ENCODE peak calls at places on chromosomes 5 and 9, in four cellular contexts. K is HCT116; M is CD8-positive, alpha-beta memory T cell; W is left lung. N is an unnamed sample. For H3K36me3, the result is how much of the 10 kb centered on the place peaks cover.

GRCh38 chr5:38515648-38516047 is 40.8 kb downstream of the LIFR start:
- DNase-seq in K (peak), M (no peak), W (no peak), N (no peak)

GRCh38 chr5:59768204-59769040 is 125.1 kb downstream of the PDE4D start:
- DNase-seq in K (no peak), M (no peak), W (peak), N (peak)

GRCh38 chr5:151264113-151264512 is 11.1 kb downstream of the GM2A start:
- DNase-seq in K (no peak), M (no peak), W (no peak), N (no peak)

GRCh38 chr9:116569111-116569510 is 118.0 kb upstream of the TRIM32 start:
- DNase-seq in K (no peak), M (no peak), W (no peak), N (no peak)

GRCh38 chr5:150065886-150066285 is 20.5 kb downstream of the CSF1R start:
- DNase-seq in K (no peak), M (no peak), W (peak), N (peak)

GRCh38 chr9:95032580-95033298 is 284.8 kb downstream of the FANCC start:
- DNase-seq in K (no peak), M (no peak), W (no peak), N (no peak)

GRCh38 chr5:143024227-143024920 is 254.2 kb downstream of the ARHGAP26 start:
- DNase-seq in K (no peak), M (no peak), W (no peak), N (no peak)

GRCh38 chr5:14133394-14133793 is 9.7 kb upstream of the TRIO start:
- DNase-seq in K (no peak), M (no peak), W (no peak), N (no peak)

GRCh38 chr5:117881426-117882230 is 1106.7 kb downstream of the DTWD2 start:
- DNase-seq in K (no peak), M (no peak), W (no peak), N (no peak)

GRCh38 chr5:101102506-101102905 is 199.4 kb upstream of the ST8SIA4 start:
- DNase-seq in K (peak), M (no peak), W (no peak), N (no peak)
- H3K36me3 ChIP-seq in K (under half), M (under half), W (under half), N (under half)

GRCh38 chr9:136423432-136424146 is 13.1 kb downstream of the PMPCA start:
- DNase-seq in K (no peak), M (no peak), W (no peak), N (no peak)
- H3K4me3 ChIP-seq in K (no peak), M (no peak), W (no peak), N (no peak)

GRCh38 chr5:148414848-148415247 is 31.1 kb downstream of the FBXO38 start:
- DNase-seq in K (no peak), M (no peak), W (no peak), N (peak)

GRCh38 chr5:148421661-148422060 is 37.9 kb downstream of the FBXO38 start:
- DNase-seq in K (no peak), M (no peak), W (no peak), N (no peak)

GRCh38 chr5:148418511-148418910 is 34.8 kb downstream of the FBXO38 start:
- DNase-seq in K (no peak), M (no peak), W (no peak), N (no peak)

GRCh38 chr5:148412124-148412523 is 28.4 kb downstream of the FBXO38 start:
- DNase-seq in K (no peak), M (no peak), W (no peak), N (no peak)

GRCh38 chr5:148416921-148417320 is 33.2 kb downstream of the FBXO38 start:
- DNase-seq in K (no peak), M (no peak), W (no peak), N (no peak)
- H3K36me3 ChIP-seq in K (under half), M (half or more), W (half or more), N (under half)

GRCh38 chr5:179825655-179826182 is 5.0 kb downstream of the SQSTM1 start:
- DNase-seq in K (no peak), M (no peak), W (no peak), N (no peak)

GRCh38 chr5:179822444-179822990 is 1.8 kb downstream of the SQSTM1 start:
- DNase-seq in K (no peak), M (no peak), W (no peak), N (no peak)

GRCh38 chr5:179823937-179824744 is 3.4 kb downstream of the SQSTM1 start:
- DNase-seq in K (no peak), M (no peak), W (peak), N (no peak)

GRCh38 chr5:179822059-179822432 is 1.3 kb downstream of the SQSTM1 start:
- DNase-seq in K (no peak), M (no peak), W (no peak), N (no peak)

DNA sequence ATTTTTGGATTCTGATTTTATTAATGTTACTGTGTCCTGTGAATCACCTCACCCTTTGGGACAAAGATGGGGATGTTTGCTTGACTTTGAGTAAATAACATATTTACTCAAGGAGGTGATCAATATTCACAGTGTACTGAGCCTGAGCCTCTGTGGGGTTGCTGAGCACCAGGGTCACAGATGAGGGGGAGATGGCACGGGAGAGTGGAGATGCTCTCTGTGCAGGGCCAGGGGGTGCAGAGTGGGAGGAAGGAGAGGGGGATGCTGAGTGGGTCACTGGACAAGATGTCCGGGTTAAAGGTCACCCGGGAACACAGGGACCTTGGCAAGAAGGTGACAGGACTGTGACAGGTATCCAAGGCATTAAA is 4.0 kb downstream of the SQSTM1 start:
- DNase-seq in K (no peak), M (no peak), W (no peak), N (no peak)
- H3K4me3 ChIP-seq in K (no peak), M (no peak), W (peak), N (no peak)

N was measured in heart right ventricle.